ENCODE peak calls at places on chromosomes 12 and 14, in nine cellular contexts. X is astrocyte of the spinal cord; Q is hippocampal formation; A is SHP77; B is Caco-2; G is IMR-90; V is stimulated activated CD4-positive, alpha-beta T cell treated with anti-CD3 and anti-CD28 coated beads, Interleukin-1b, Interleukin-23, amount 100 ng/mL, for 1 hour; M is activated naive CD8-positive, alpha-beta T cell treated with anti-CD3 and anti-CD28 coated beads, Interleukin-2, amount 50 U/mL, for 24 hours; F is GM12865. D is an unnamed sample.

GRCh38 chr14:21723431-21724045 is 49.9 kb upstream of the OR4E1 start:
- DNase-seq in M (peak; percentile 27), A (peak; percentile 57), X (no peak), F (peak; percentile 31), V (no peak), Q (no peak), G (no peak), B (peak; percentile 45), D (peak; percentile 7)

GRCh38 chr14:71321556-71322315 is 414.5 kb downstream of the PCNX1 start:
- DNase-seq in V (no peak), B (peak; percentile 41), M (no peak), Q (peak; percentile 13), X (peak; percentile 69), F (peak; percentile 39), G (peak; percentile 63), A (peak; percentile 7), D (no peak)

GRCh38 chr12:33267641-33268040 is 172.0 kb downstream of the SYT10 start:
- DNase-seq in F (no peak), A (no peak), G (no peak), Q (no peak), B (peak; percentile 47), X (no peak), V (no peak), M (no peak), D (no peak)

GRCh38 chr14:41609704-41610183 is 3.1 kb downstream of the LRFN5 start:
- DNase-seq in V (no peak), M (no peak), G (peak; percentile 58), Q (peak; percentile 57), F (no peak), B (no peak), X (peak; percentile 70), A (peak; percentile 73), D (no peak)

GRCh38 chr12:116172224-116172849 is 105.2 kb downstream of the MED13L start:
- DNase-seq in F (peak; percentile 64), M (peak; percentile 33), B (no peak), X (no peak), G (no peak), Q (no peak), A (no peak), V (no peak), D (peak; percentile 37)

GRCh38 chr12:56521590-56522371 is at the start of gene RBMS2:
- DNase-seq in G (peak; percentile 94), A (peak; percentile 56), X (peak; percentile 95), V (no peak), Q (peak; percentile 84), M (peak; percentile 35), B (peak; percentile 83), F (peak; percentile 46), D (peak; percentile 48)

GRCh38 chr12:56153291-56154065 is 1.1 kb downstream of the MYL6B start:
- DNase-seq in A (no peak), V (no peak), M (no peak), G (no peak), Q (no peak), B (no peak), F (no peak), X (no peak), D (no peak)

GRCh38 chr12:27593266-27593665 is 69.3 kb downstream of the PPFIBP1 start:
- DNase-seq in A (no peak), M (no peak), X (no peak), B (no peak), V (no peak), F (no peak), G (no peak), Q (no peak), D (peak; percentile 15)

GRCh38 chr14:96125536-96125935 is 79.1 kb upstream of the BDKRB2 start:
- DNase-seq in F (no peak), V (no peak), G (no peak), B (no peak), X (no peak), M (no peak), Q (no peak), A (peak; percentile 31), D (no peak)

GRCh38 chr14:75519826-75520692 is 2.2 kb upstream of the BATF start:
- DNase-seq in V (no peak), M (no peak), F (no peak), B (no peak), G (peak; percentile 65), X (no peak), Q (no peak), A (no peak), D (no peak)